ENCODE peak calls at places on chromosomes 12 and 14, in four cellular contexts. N, V, S and L are unnamed samples.
A peak's percentile ranks its signal among the peaks of the same experiment; 100 is the strongest.

GRCh38 chr12:129193263-129193871 is 340.1 kb downstream of the GLT1D1 start:
- DNase-seq in N (no peak), V (no peak), S (peak; percentile 32), L (no peak)

GRCh38 chr12:105748806-105749600 is 389.8 kb downstream of the NUAK1 start:
- DNase-seq in N (peak; percentile 30), V (no peak), S (no peak), L (no peak)

GRCh38 chr12:87116778-87117177 is 860.6 kb upstream of the MGAT4C start:
- DNase-seq in S (no peak), V (no peak), N (no peak), L (no peak)

GRCh38 chr14:68651652-68652432 is 141.0 kb downstream of the ZFP36L1 start:
- DNase-seq in S (no peak), V (no peak), N (no peak), L (no peak)

GRCh38 chr14:104600141-104600643 is 4.4 kb downstream of the TMEM179 start:
- DNase-seq in V (no peak), S (no peak), N (no peak), L (no peak)

GRCh38 chr12:3593906-3594305 is 102.9 kb downstream of the PRMT8 start:
- DNase-seq in V (no peak), N (no peak), S (no peak), L (peak; percentile 40)

GRCh38 chr12:27523642-27524488 is at the start of gene PPFIBP1:
- DNase-seq in V (peak; percentile 82), S (peak; percentile 100), N (peak; percentile 99), L (peak; percentile 93)

GRCh38 chr14:37056473-37056872 is 115.9 kb downstream of the SLC25A21 start:
- DNase-seq in N (no peak), V (no peak), S (peak; percentile 26), L (no peak)

GRCh38 chr12:116382456-116382902 is 105.0 kb upstream of the MED13L start:
- DNase-seq in V (no peak), N (no peak), S (no peak), L (no peak)

GRCh38 chr12:2239376-2240010 is 186.7 kb downstream of the CACNA1C start:
- DNase-seq in S (no peak), N (peak; percentile 63), V (no peak), L (no peak)

GRCh38 chr12:11798856-11799530 is 149.5 kb downstream of the ETV6 start:
- DNase-seq in S (no peak), V (no peak), N (no peak), L (no peak)

GRCh38 chr12:42129595-42130204 is 15.0 kb downstream of the GXYLT1 start:
- DNase-seq in N (no peak), V (no peak), S (no peak), L (no peak)

GRCh38 chr12:30823140-30823669 is 68.5 kb upstream of the CAPRIN2 start:
- DNase-seq in V (peak; percentile 24), N (peak; percentile 31), S (peak; percentile 59), L (no peak)
- TF ChIP-seq CTCF in V (peak; percentile 26), N (peak; percentile 28), S (no peak), L (no peak)

GRCh38 chr14:22994762-22995275 is 12.5 kb upstream of the AJUBA start:
- DNase-seq in S (peak; percentile 32), N (no peak), V (no peak), L (no peak)
- TF ChIP-seq CTCF in S (peak; percentile 14), N (peak; percentile 66), V (no peak), L (peak; percentile 28)

DNA sequence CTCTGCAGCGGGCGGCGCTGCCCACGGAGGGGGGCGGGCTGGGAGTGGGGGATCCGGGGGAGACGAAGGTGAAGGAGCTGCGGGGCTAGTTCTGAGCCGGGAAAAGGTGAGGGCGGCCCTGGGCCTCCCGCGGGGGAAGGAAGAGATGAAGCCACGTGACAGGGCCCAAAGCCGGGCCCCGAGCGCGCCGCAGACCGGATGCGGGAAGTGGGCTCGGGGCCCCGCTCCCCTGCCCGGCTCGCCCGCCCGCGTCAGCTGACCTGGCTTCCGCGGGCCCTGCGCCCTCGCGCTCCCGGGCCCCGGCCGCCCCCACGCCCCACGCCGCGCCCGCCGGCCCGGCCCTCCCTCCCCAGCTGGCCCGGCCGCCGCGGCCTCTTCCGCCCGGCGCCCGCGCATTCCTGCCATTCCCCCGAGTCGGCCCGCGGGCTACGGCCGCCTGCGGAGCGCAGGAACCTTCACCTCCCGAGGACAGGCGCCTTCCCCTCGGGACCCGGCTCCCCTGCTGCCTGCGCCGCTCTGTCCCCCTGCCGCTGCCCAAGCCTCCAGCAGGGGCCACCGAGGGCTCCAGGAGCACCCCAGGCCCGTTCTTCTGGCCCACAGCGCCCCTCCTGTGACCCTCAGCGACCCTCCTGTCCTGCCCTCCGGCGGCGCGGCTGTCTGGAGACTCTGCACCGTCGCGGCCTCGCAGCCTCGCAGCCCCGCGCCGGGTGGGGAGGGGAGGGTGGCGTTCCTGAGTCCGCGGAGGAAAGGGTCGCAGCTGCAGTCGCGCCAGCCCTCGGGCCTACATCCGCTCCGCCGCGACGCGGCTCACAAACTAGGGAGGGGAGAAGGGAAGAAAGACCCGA is 20.4 kb downstream of the NINJ2 start:
- DNase-seq in N (peak; percentile 82), V (peak; percentile 75), S (peak; percentile 71), L (peak; percentile 70)
- TF ChIP-seq CTCF in N (peak; percentile 54), V (peak; percentile 33), S (peak; percentile 11), L (peak; percentile 57)

DNA sequence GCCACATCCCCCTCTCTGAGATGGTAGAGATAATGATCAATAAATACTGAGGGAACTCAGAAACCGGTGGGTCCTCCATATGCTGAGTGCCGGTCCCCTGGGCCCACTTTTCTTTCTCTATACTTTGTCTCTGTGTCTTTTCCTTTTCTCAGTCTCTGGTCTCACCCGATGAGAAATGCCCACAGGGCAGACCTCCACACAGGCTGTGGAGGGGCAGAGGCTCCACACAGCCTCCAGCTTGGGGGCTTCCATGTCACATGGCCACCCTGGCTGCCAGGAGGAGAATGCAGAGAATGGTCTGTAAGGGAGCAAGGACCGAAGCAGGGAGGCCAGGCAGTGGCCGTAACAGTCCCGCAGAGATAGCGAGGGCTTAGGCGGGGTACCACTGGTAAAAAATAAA is 105.9 kb downstream of the NTF3 start:
- DNase-seq in V (no peak), S (no peak), N (no peak), L (no peak)
- TF ChIP-seq CTCF in V (no peak), S (no peak), N (no peak), L (no peak)

GRCh38 chr12:112564160-112564559 is 145.4 kb downstream of the PTPN11 start:
- DNase-seq in S (peak; percentile 25), N (no peak), V (no peak), L (no peak)
- TF ChIP-seq CTCF in S (peak; percentile 32), N (no peak), V (no peak), L (no peak)

GRCh38 chr14:66315548-66315947 is 170.6 kb upstream of the CCDC196 start:
- DNase-seq in V (no peak), N (no peak), S (peak; percentile 19), L (no peak)
- TF ChIP-seq CTCF in V (no peak), N (no peak), S (no peak), L (no peak)